ENCODE peak calls at places on chromosomes 12 and 14, in eight cellular contexts. Q is A549, P is colonic mucosa, R is PC-3, E is upper lobe of right lung, S is body of pancreas, X is ovary, V is endothelial cell of umbilical vein. Y is an unnamed sample.

GRCh38 chr12:85310025-85310424 is 30.0 kb downstream of the ALX1 start:
- DNase-seq in S (no peak), Q (no peak), P (no peak), X (no peak), R (peak), V (no peak), E (no peak), Y (no peak)

GRCh38 chr12:53180931-53181645 is 363 bp upstream of the CSAD start:
- DNase-seq in R (peak), E (peak), V (peak), X (peak), S (peak), Q (peak), P (peak), Y (peak)

GRCh38 chr12:95648990-95649791 is 97.9 kb upstream of the USP44 start:
- DNase-seq in R (peak), E (no peak), P (peak), S (peak), V (peak), Q (peak), X (no peak), Y (no peak)

GRCh38 chr14:61515436-61516124 is 179.7 kb upstream of the HIF1A start:
- DNase-seq in S (no peak), Q (no peak), V (no peak), R (peak), E (no peak), X (no peak), P (no peak), Y (no peak)

GRCh38 chr12:116015525-116015924 is 262.0 kb downstream of the MED13L start:
- DNase-seq in S (peak), X (no peak), R (peak), V (peak), P (no peak), Q (peak), E (no peak), Y (no peak)

GRCh38 chr12:62297321-62297720 is 37.1 kb downstream of the USP15 start:
- DNase-seq in S (no peak), X (no peak), R (no peak), P (no peak), E (no peak), Q (no peak), V (no peak), Y (no peak)

GRCh38 chr14:22556021-22556989 is 32.7 kb downstream of the DAD1 start:
- DNase-seq in E (peak), Q (no peak), S (peak), R (peak), V (peak), X (no peak), P (peak), Y (no peak)

GRCh38 chr14:96106891-96107290 is 67.7 kb downstream of the C14orf132 start:
- DNase-seq in E (no peak), V (no peak), S (no peak), R (no peak), Q (no peak), X (no peak), P (no peak), Y (no peak)

GRCh38 chr12:82438356-82438755 is 80.0 kb downstream of the METTL25 start:
- DNase-seq in V (no peak), P (no peak), E (no peak), R (no peak), Q (no peak), S (no peak), X (no peak), Y (no peak)

GRCh38 chr12:6091786-6092566 is 32.5 kb downstream of the VWF start:
- DNase-seq in Q (no peak), E (no peak), P (no peak), R (no peak), S (no peak), X (no peak), V (no peak), Y (no peak)

GRCh38 chr12:110079477-110080400 is 31.4 kb upstream of the C12orf76 start:
- DNase-seq in V (peak), S (peak), P (peak), X (no peak), E (peak), Q (peak), R (no peak), Y (no peak)

GRCh38 chr12:109296431-109296830 is 12.7 kb downstream of the FOXN4 start:
- DNase-seq in V (no peak), S (no peak), R (no peak), Q (no peak), P (no peak), X (no peak), E (no peak), Y (no peak)

GRCh38 chr12:57342207-57342691 is 88.6 kb downstream of the R3HDM2 start:
- DNase-seq in P (no peak), X (peak), V (peak), R (no peak), S (peak), E (no peak), Q (peak), Y (no peak)

GRCh38 chr14:102498005-102498677 is 11.4 kb downstream of the ANKRD9 start:
- DNase-seq in V (no peak), X (no peak), Q (peak), E (no peak), S (no peak), P (no peak), R (peak), Y (no peak)

GRCh38 chr14:69260979-69261605 is 1.1 kb downstream of the GALNT16 start:
- DNase-seq in P (peak), S (peak), V (no peak), R (peak), Q (peak), E (no peak), X (peak), Y (no peak)

GRCh38 chr14:69882086-69882864 is 3.1 kb downstream of the SMOC1 start:
- DNase-seq in X (no peak), R (no peak), E (no peak), S (no peak), V (no peak), Q (no peak), P (no peak), Y (no peak)

GRCh38 chr12:3750616-3751015 is 2.3 kb downstream of the CRACR2A start:
- DNase-seq in E (no peak), V (no peak), X (no peak), P (no peak), S (no peak), R (no peak), Q (no peak), Y (no peak)
- H3K4me3 ChIP-seq in E (no peak), V (no peak), X (no peak), P (no peak), S (no peak), R (no peak), Q (no peak), Y (no peak)

GRCh38 chr12:26062006-26062405 is 62.8 kb downstream of the BHLHE41 start:
- DNase-seq in X (no peak), P (no peak), R (no peak), Q (no peak), S (no peak), E (no peak), V (no peak), Y (no peak)

GRCh38 chr12:26058818-26059217 is 66.0 kb downstream of the BHLHE41 start:
- DNase-seq in X (no peak), R (no peak), Q (no peak), P (no peak), S (no peak), V (no peak), E (no peak), Y (no peak)

GRCh38 chr12:26055087-26055486 is 69.8 kb downstream of the BHLHE41 start:
- DNase-seq in R (no peak), S (no peak), E (no peak), V (no peak), P (no peak), Q (no peak), X (no peak), Y (no peak)

GRCh38 chr12:26056335-26056734 is 68.5 kb downstream of the BHLHE41 start:
- DNase-seq in R (peak), Q (peak), V (peak), E (no peak), S (peak), X (no peak), P (no peak), Y (no peak)

DNA sequence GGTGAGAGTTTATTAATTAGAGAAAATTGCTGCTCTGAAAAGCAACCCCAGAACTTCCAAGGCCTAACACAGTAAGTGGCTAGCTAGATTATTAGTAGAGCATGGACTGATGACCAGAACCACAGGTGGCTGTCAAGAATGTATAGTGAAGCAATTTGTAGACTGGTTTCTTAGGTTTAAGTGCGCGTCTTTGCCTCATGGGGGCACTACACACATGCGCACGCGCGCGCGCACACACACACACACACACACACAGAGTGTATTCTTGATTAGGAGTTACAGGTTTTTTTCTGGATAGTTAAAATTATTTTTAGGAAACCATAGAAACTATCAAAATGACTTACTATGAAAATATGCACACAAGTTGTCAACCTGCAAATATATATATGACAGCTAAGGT is 66.5 kb downstream of the BHLHE41 start:
- DNase-seq in S (no peak), Q (peak), E (no peak), V (no peak), R (peak), P (no peak), X (no peak), Y (no peak)
- TF ChIP-seq CTCF in S (no peak), Q (no peak), E (no peak), V (no peak), R (peak), P (no peak), X (no peak), Y (no peak)

GRCh38 chr12:47903151-47903611 is 1.6 kb downstream of the VDR start:
- DNase-seq in P (peak), Q (no peak), X (no peak), R (peak), E (no peak), S (peak), V (no peak), Y (no peak)
- H3K27ac ChIP-seq in P (peak), Q (peak), X (no peak), R (peak), E (peak), S (no peak), V (no peak), Y (no peak)

GRCh38 chr14:98168196-98168985 is 1103.6 kb downstream of the BCL11B start:
- DNase-seq in X (no peak), P (no peak), R (no peak), E (no peak), Q (no peak), V (no peak), S (no peak), Y (no peak)
- H3K4me3 ChIP-seq in X (no peak), P (no peak), R (no peak), E (no peak), Q (no peak), V (no peak), S (no peak), Y (no peak)

DNA sequence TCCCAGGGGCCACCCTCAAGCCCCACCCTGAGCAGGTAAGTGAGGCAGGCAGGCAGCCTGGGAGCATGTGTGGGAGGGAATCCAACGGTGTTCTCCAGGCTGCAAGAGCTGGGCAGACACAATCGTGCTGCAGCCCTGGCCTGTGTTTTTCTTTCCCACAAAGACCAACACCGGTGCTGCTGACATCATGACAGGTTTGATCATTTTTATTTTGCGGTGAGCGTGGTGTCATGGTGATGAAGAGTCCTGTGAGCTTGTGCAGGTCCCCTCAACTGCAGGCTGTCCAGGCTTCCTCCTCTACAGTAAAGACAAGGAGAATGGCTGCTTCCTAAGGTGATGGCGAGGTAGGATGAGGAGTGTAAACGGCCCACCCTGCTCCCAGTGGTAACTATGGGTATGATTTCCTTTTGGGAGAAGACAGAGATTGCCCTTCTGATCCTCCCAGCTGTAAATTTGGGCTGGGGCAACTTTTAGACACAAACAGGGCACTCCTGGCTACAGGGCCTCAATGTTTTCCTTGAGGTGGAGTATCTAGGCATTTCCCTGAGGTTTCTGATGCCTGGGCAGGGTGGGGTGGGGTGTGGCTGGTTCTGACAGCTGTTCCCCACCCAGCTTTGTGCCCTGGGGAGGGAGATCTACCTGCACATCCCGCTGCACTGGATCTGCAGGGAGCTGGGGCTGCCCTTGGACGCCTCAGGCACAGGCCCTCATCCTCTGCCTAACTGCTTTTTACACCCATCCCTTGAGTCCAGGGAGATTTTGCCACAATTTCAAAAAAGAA is 109.1 kb downstream of the VCPKMT start:
- DNase-seq in R (peak), Q (peak), P (peak), E (no peak), V (no peak), X (no peak), S (no peak), Y (no peak)
- TF ChIP-seq CTCF in R (peak), Q (no peak), P (no peak), E (no peak), V (no peak), X (no peak), S (no peak), Y (no peak)